ENCODE peak calls at places on chromosomes 4 and X, in four cellular contexts. W, U, F and Z are unnamed samples.

GRCh38 chr4:25088342-25088952 is 57.7 kb upstream of the LGI2 start:
- DNase-seq in W (no peak), F (no peak), U (no peak), Z (no peak)

GRCh38 chr4:54958236-54958635 is 167.2 kb downstream of the KDR start:
- DNase-seq in F (no peak), U (no peak), W (no peak), Z (peak; percentile 59)

GRCh38 chrX:112011376-112011775 is 71.2 kb downstream of the TRPC5 start:
- DNase-seq in U (no peak), F (no peak), W (no peak), Z (no peak)

GRCh38 chrX:38882894-38883620 is 81.8 kb downstream of the MID1IP1 start:
- DNase-seq in F (no peak), U (no peak), W (peak; percentile 10), Z (peak; percentile 62)

GRCh38 chr4:184819786-184820185 is 6.0 kb downstream of the ACSL1 start:
- DNase-seq in F (no peak), W (no peak), U (no peak), Z (no peak)

GRCh38 chr4:86926428-86927086 is 8.3 kb upstream of the AFF1 start:
- DNase-seq in U (no peak), F (no peak), W (no peak), Z (no peak)

GRCh38 chr4:7328913-7329638 is 105.7 kb downstream of the PSAPL1 start:
- DNase-seq in U (no peak), W (peak; percentile 66), F (no peak), Z (peak; percentile 52)

GRCh38 chr4:5110901-5111300 is 59.6 kb downstream of the STK32B start:
- DNase-seq in F (no peak), W (no peak), U (no peak), Z (no peak)

GRCh38 chrX:63560601-63561218 is 209.6 kb upstream of the SPIN4 start:
- DNase-seq in W (peak; percentile 52), F (peak; percentile 45), U (peak; percentile 9), Z (peak; percentile 29)

GRCh38 chr4:90727938-90728337 is 600.7 kb downstream of the CCSER1 start:
- DNase-seq in W (no peak), F (no peak), U (no peak), Z (peak; percentile 76)

GRCh38 chrX:68945603-68946228 is 116.9 kb downstream of the EFNB1 start:
- DNase-seq in U (no peak), W (no peak), F (no peak), Z (no peak)

GRCh38 chr4:1401409-1402020 is 4.7 kb downstream of the NKX1-1 start:
- DNase-seq in F (no peak), U (no peak), W (no peak), Z (no peak)

GRCh38 chr4:37623125-37623524 is 63.1 kb downstream of the RELL1 start:
- DNase-seq in U (no peak), W (no peak), F (no peak), Z (no peak)

GRCh38 chrX:120000490-120001246 is 57.1 kb upstream of the NKAP start:
- DNase-seq in U (peak; percentile 6), W (no peak), F (no peak), Z (no peak)

GRCh38 chr4:133866328-133866699 is 335.3 kb downstream of the PABPC4L start:
- DNase-seq in W (no peak), U (no peak), F (no peak), Z (no peak)

GRCh38 chr4:125765936-125766335 is 451.2 kb downstream of the FAT4 start:
- DNase-seq in U (no peak), F (no peak), W (no peak), Z (no peak)

GRCh38 chrX:12865359-12865758 is 1.5 kb upstream of the TLR7 start:
- DNase-seq in U (no peak), F (no peak), W (no peak), Z (no peak)

GRCh38 chrX:150037041-150037440 is 98.8 kb upstream of the EOLA2 start:
- DNase-seq in U (no peak), W (no peak), F (no peak), Z (no peak)

GRCh38 chr4:175411251-175411650 is 400.8 kb downstream of the GPM6A start:
- DNase-seq in F (no peak), W (no peak), U (no peak), Z (no peak)

GRCh38 chr4:185424905-185425599 is 712 bp downstream of the UFSP2 start:
- DNase-seq in U (no peak), W (no peak), F (peak; percentile 6), Z (peak; percentile 14)

GRCh38 chrX:108601276-108601675 is 135.1 kb downstream of the IRS4 start:
- DNase-seq in U (no peak), F (no peak), W (no peak), Z (no peak)

GRCh38 chrX:49799828-49800227 is 29.3 kb upstream of the PAGE4 start:
- DNase-seq in F (no peak), U (no peak), W (no peak), Z (no peak)

GRCh38 chr4:1938027-1938426 is 66.8 kb downstream of the NSD2 start:
- DNase-seq in F (no peak), U (no peak), W (no peak), Z (no peak)

GRCh38 chr4:183492791-183493221 is 12.1 kb upstream of the ING2 start:
- DNase-seq in W (peak; percentile 77), F (peak; percentile 67), U (no peak), Z (no peak)

GRCh38 chrX:56530011-56530410 is 33.4 kb upstream of the UBQLN2 start:
- DNase-seq in F (no peak), W (no peak), U (no peak), Z (no peak)

GRCh38 chrX:15877380-15877779 is 22.8 kb upstream of the AP1S2 start:
- DNase-seq in F (peak; percentile 79), W (no peak), U (no peak), Z (no peak)

GRCh38 chr4:26299254-26299882 is 21.4 kb upstream of the RBPJ start:
- DNase-seq in W (no peak), F (no peak), U (no peak), Z (no peak)

GRCh38 chr4:123856689-123857545 is 460.3 kb downstream of the SPRY1 start:
- DNase-seq in F (peak; percentile 68), U (no peak), W (no peak), Z (no peak)

GRCh38 chrX:115535421-115535820 is 25.6 kb upstream of the PLS3 start:
- DNase-seq in F (no peak), U (no peak), W (no peak), Z (no peak)

GRCh38 chr4:166229799-166230198 is 356.8 kb downstream of the TLL1 start:
- DNase-seq in F (no peak), U (no peak), W (no peak), Z (no peak)

GRCh38 chr4:99634742-99635360 is 22.8 kb downstream of the C4orf54 start:
- DNase-seq in W (no peak), U (no peak), F (no peak), Z (no peak)

GRCh38 chr4:171985129-171985528 is 171.9 kb downstream of the GALNTL6 start:
- DNase-seq in W (no peak), F (no peak), U (no peak), Z (no peak)

GRCh38 chrX:44816369-44816768 is 27.5 kb upstream of the DUSP21 start:
- DNase-seq in W (no peak), U (no peak), F (no peak), Z (no peak)

GRCh38 chrX:16213970-16214369 is 46.7 kb downstream of the MAGEB17 start:
- DNase-seq in W (no peak), F (no peak), U (no peak), Z (no peak)

GRCh38 chrX:136694491-136695087 is 46.6 kb downstream of the CD40LG start:
- DNase-seq in F (no peak), W (peak; percentile 34), U (no peak), Z (no peak)